ENCODE peak calls at places on chromosomes 6 and 20, in seven cellular contexts. I is progenitor cell of endocrine pancreas, J is stomach, H is HFFc6, T is lung, G is transverse colon, D is left ventricle myocardium inferior. S is an unnamed sample.

GRCh38 chr6:149489967-149490366 is 5.2 kb upstream of the ZC3H12D start:
- DNase-seq in I (no peak), J (no peak), H (no peak), T (peak), G (no peak), D (no peak), S (no peak)

GRCh38 chr6:40542175-40542764 is 44.9 kb downstream of the LRFN2 start:
- DNase-seq in I (no peak), J (no peak), H (no peak), T (no peak), G (no peak), D (no peak), S (no peak)

GRCh38 chr6:34460796-34461507 is 4.9 kb upstream of the PACSIN1 start:
- DNase-seq in I (no peak), J (no peak), H (no peak), T (no peak), G (no peak), D (no peak), S (no peak)

GRCh38 chr20:58697201-58697866 is 4.7 kb downstream of the NPEPL1 start:
- DNase-seq in I (no peak), J (no peak), H (no peak), T (no peak), G (peak), D (peak), S (no peak)

GRCh38 chr6:78397537-78397936 is 469.8 kb upstream of the IRAK1BP1 start:
- DNase-seq in I (no peak), J (no peak), H (no peak), T (no peak), G (no peak), D (no peak), S (no peak)

GRCh38 chr6:39772559-39773283 is 19.5 kb upstream of the DAAM2 start:
- DNase-seq in I (no peak), J (no peak), H (peak), T (no peak), G (no peak), D (no peak), S (peak)

GRCh38 chr20:62136283-62137091 is 6.7 kb downstream of the PSMA7 start:
- DNase-seq in I (peak), J (peak), H (no peak), T (peak), G (peak), D (peak), S (no peak)

GRCh38 chr6:28393912-28394662 is 5.5 kb downstream of the ZSCAN12 start:
- DNase-seq in I (no peak), J (no peak), H (no peak), T (no peak), G (no peak), D (no peak), S (no peak)

GRCh38 chr6:52335576-52335975 is 26.4 kb upstream of the PAQR8 start:
- DNase-seq in I (no peak), J (peak), H (no peak), T (no peak), G (no peak), D (no peak), S (no peak)

GRCh38 chr6:132122871-132123270 is 171.7 kb upstream of the CCN2 start:
- DNase-seq in I (no peak), J (no peak), H (no peak), T (no peak), G (no peak), D (no peak), S (no peak)

GRCh38 chr6:1002989-1003388 is 308.9 kb upstream of the FOXQ1 start:
- DNase-seq in I (no peak), J (no peak), H (no peak), T (no peak), G (no peak), D (no peak), S (no peak)

GRCh38 chr20:33373735-33374605 is 27.3 kb downstream of the CDK5RAP1 start:
- DNase-seq in I (no peak), J (no peak), H (peak), T (no peak), G (no peak), D (no peak), S (peak)

GRCh38 chr20:6740096-6740495 is 27.4 kb upstream of the BMP2 start:
- DNase-seq in I (no peak), J (no peak), H (no peak), T (no peak), G (no peak), D (no peak), S (no peak)

GRCh38 chr6:27213544-27214125 is 33.9 kb upstream of the PRSS16 start:
- DNase-seq in I (no peak), J (no peak), H (peak), T (no peak), G (no peak), D (no peak), S (no peak)

GRCh38 chr20:22389836-22390542 is 194.4 kb downstream of the FOXA2 start:
- DNase-seq in I (no peak), J (peak), H (no peak), T (peak), G (no peak), D (no peak), S (no peak)

GRCh38 chr6:43878823-43879495 is 108.9 kb downstream of the VEGFA start:
- DNase-seq in I (no peak), J (peak), H (no peak), T (no peak), G (peak), D (peak), S (no peak)

GRCh38 chr6:152573762-152574161 is 63.4 kb downstream of the SYNE1 start:
- DNase-seq in I (no peak), J (no peak), H (peak), T (no peak), G (no peak), D (no peak), S (no peak)

GRCh38 chr6:106574729-106575458 is 54.4 kb downstream of the RTN4IP1 start:
- DNase-seq in I (no peak), J (no peak), H (peak), T (no peak), G (no peak), D (no peak), S (peak)

GRCh38 chr6:159761135-159761872 is 541 bp upstream of the ACAT2 start:
- DNase-seq in I (peak), J (peak), H (no peak), T (no peak), G (peak), D (no peak), S (no peak)

GRCh38 chr20:20024942-20025341 is 7.8 kb downstream of the NAA20 start:
- DNase-seq in I (no peak), J (no peak), H (peak), T (no peak), G (no peak), D (no peak), S (no peak)

GRCh38 chr6:168825226-168826077 is 384.5 kb downstream of the SMOC2 start:
- DNase-seq in I (no peak), J (no peak), H (no peak), T (no peak), G (no peak), D (no peak), S (no peak)

GRCh38 chr6:71056656-71057055 is 99.8 kb upstream of the B3GAT2 start:
- DNase-seq in I (no peak), J (no peak), H (no peak), T (no peak), G (no peak), D (no peak), S (no peak)

GRCh38 chr6:26183581-26184408 is 96.6 kb downstream of the HFE start:
- DNase-seq in I (no peak), J (peak), H (peak), T (peak), G (peak), D (peak), S (peak)

GRCh38 chr6:85756982-85757381 is 114.3 kb upstream of the SYNCRIP start:
- DNase-seq in I (no peak), J (no peak), H (peak), T (no peak), G (no peak), D (no peak), S (no peak)

DNA sequence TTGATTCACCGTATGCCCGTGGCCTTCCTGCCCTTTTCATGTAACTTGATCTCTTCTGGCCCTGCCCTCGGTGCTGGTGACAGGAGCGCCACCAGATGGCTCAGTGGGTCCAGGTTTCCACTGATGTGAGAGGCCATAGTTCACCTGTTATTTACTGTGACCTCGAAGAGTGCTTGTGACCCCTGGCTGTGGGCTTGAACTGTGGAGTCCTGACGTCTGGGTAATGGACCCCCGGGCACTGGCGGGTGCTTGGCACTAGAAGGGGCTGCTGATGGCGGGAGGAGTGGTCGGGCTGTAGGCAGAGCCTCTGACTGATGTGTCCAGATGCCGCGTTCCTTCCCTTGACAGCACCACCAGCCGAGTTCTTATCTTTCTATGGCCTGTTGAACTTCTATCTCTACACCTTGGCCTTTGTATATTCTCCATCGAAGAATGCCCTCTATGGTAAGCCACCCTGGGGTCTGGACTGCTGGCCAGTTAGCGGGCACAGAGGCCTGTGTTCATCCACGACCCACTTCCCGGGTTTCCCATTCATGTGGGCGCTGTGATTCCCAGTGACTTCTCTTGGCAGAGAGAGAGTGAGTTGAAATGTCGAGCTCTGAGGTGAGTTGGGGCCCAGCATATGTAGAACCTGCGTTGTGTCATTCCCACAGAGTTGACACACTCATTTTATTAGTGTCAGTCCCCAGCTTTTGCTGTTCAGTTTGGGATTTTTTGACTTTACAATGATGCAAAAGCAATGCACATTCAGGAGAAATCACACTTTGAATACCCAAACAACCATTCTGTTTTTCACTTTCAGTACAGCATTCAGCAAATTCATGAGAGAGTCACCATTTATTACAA is 14.9 kb downstream of the DYNLT1 start:
- DNase-seq in I (no peak), J (peak), H (no peak), T (no peak), G (no peak), D (no peak), S (no peak)
- TF ChIP-seq CTCF in I (peak), J (no peak), H (peak), T (no peak), G (no peak), D (peak), S (no peak)

DNA sequence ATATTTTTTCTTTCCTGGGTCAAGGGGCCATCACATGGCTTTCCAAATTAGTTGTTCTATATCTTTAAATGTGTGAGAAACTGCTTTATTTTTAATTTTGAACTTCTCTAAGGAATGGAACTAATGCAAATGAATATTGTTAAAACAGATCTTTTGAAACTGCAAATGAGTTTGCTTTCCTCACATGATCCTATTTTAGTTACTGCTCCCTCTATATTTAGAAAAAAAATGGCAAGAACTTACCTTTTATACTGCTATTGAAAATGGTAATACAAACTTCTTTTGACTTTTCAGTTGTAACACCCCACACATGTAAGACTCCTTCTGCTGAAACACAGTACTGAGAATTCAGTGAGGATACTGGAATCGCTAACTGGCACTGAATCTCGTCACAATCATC is 15.9 kb downstream of the IFNGR1 start:
- DNase-seq in I (no peak), J (no peak), H (no peak), T (no peak), G (no peak), D (no peak), S (no peak)
- TF ChIP-seq CTCF in I (no peak), J (no peak), H (no peak), T (no peak), G (no peak), D (no peak), S (no peak)

GRCh38 chr6:136378888-136379287 is 89.2 kb upstream of the BCLAF1 start:
- DNase-seq in I (no peak), J (no peak), H (no peak), T (no peak), G (no peak), D (no peak), S (no peak)
- TF ChIP-seq CTCF in I (peak), J (no peak), H (peak), T (no peak), G (no peak), D (peak), S (no peak)

GRCh38 chr6:134828641-134829040 is 121.3 kb downstream of the ALDH8A1 start:
- DNase-seq in I (no peak), J (no peak), H (no peak), T (no peak), G (no peak), D (no peak), S (no peak)
- TF ChIP-seq CTCF in I (no peak), J (no peak), H (no peak), T (no peak), G (no peak), D (no peak), S (no peak)

DNA sequence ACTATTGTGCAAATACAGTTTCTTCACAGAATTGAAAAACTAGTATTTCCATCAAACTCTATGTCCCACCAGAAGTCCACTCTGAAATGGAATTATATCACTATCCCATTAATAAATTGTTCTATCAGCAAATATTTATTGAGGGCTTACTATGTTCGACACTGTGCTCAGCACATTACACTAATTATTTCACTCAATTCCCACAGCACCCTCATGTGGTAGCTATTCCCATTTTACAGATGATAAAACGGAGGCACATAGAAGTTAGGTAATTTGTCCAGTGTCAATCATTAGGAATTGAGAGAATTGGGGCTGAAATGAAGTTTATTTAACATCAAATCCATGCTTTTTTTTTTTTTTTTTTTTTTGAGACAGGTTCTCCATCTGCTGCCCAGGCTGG is 52.5 kb downstream of the MKKS start:
- DNase-seq in I (no peak), J (no peak), H (no peak), T (no peak), G (no peak), D (no peak), S (no peak)
- TF ChIP-seq CTCF in I (no peak), J (no peak), H (peak), T (no peak), G (no peak), D (no peak), S (no peak)

DNA sequence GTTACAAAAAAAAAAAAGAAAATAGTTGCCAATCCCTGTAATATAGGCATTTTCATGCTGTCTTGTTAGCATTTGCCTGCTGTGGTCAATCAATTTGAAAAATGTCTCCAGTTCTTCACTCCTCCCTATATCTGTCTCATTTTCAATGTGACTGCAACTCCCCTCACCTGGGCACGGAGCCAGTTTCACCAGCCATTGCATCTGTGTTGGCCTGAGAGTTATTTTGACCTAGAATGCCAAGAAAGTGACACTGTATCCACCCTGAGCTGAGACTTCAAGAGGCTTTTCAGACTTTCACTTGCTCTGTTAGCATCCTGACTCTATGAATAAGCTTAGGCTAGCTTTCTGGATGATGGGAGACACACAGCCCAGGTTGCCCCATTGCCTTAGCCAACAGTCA is 544.3 kb upstream of the BTBD3 start:
- DNase-seq in I (no peak), J (no peak), H (no peak), T (no peak), G (no peak), D (no peak), S (no peak)
- TF ChIP-seq CTCF in I (no peak), J (no peak), H (no peak), T (no peak), G (no peak), D (no peak), S (no peak)

S was measured in AG09319.